ENCODE peak calls at places on chromosomes 6 and 20, in nine cellular contexts. H, S, N, A, R, M, G, W and U are unnamed samples.

GRCh38 chr6:141443668-141444067 is 689.1 kb upstream of the GJE1 start:
- DNase-seq in H (no peak), A (no peak), S (no peak), R (no peak), N (no peak), G (no peak), M (no peak), W (no peak), U (no peak)

GRCh38 chr20:8094415-8094818 is 37.6 kb upstream of the PLCB1 start:
- DNase-seq in W (no peak), N (no peak), A (no peak), G (peak; percentile 36), H (no peak), M (no peak), R (no peak), S (no peak), U (peak; percentile 42)

GRCh38 chr6:7169296-7169721 is 61.5 kb downstream of the RREB1 start:
- DNase-seq in W (no peak), A (no peak), M (no peak), H (no peak), S (no peak), N (no peak), R (no peak), G (no peak), U (no peak)

GRCh38 chr6:7542878-7543394 is 1.5 kb downstream of the DSP start:
- DNase-seq in R (no peak), M (no peak), S (no peak), A (no peak), H (no peak), G (peak; percentile 67), W (peak; percentile 32), N (no peak), U (peak; percentile 83)

GRCh38 chr6:106448000-106448426 is 87.5 kb downstream of the CRYBG1 start:
- DNase-seq in A (no peak), N (no peak), R (no peak), S (no peak), H (no peak), M (no peak), G (no peak), W (peak; percentile 41), U (peak; percentile 32)

GRCh38 chr20:56957737-56958553 is 308.5 kb downstream of the BMP7 start:
- DNase-seq in H (no peak), R (no peak), S (peak; percentile 1), M (no peak), A (no peak), G (no peak), W (no peak), N (peak; percentile 65), U (no peak)

GRCh38 chr20:64011366-64011779 is 24.6 kb upstream of the C20orf204 start:
- DNase-seq in W (no peak), A (no peak), N (no peak), R (peak; percentile 11), G (no peak), S (no peak), H (no peak), M (no peak), U (no peak)

GRCh38 chr6:105991561-105992314 is 94.4 kb upstream of the PRDM1 start:
- DNase-seq in S (no peak), W (no peak), M (no peak), A (no peak), N (no peak), H (no peak), R (peak; percentile 27), G (no peak), U (peak; percentile 41)

GRCh38 chr6:152636675-152637421 is at the start of gene SYNE1:
- DNase-seq in N (peak; percentile 35), A (no peak), H (no peak), W (peak; percentile 45), G (no peak), M (no peak), R (no peak), S (no peak), U (no peak)

GRCh38 chr6:142013286-142013685 is 119.4 kb upstream of the GJE1 start:
- DNase-seq in G (peak; percentile 59), A (no peak), W (no peak), N (no peak), R (no peak), M (no peak), S (no peak), H (peak; percentile 73), U (no peak)

GRCh38 chr20:44585042-44585968 is 2.9 kb downstream of the PKIG start:
- DNase-seq in M (no peak), G (no peak), H (no peak), N (no peak), W (no peak), A (no peak), R (no peak), S (no peak), U (no peak)

GRCh38 chr6:43570876-43571441 is 4.9 kb downstream of the XPO5 start:
- DNase-seq in H (no peak), G (no peak), N (no peak), W (peak; percentile 26), S (no peak), R (no peak), M (no peak), A (peak; percentile 14), U (no peak)

GRCh38 chr6:72553531-72554202 is 68.2 kb upstream of the KCNQ5 start:
- DNase-seq in A (no peak), G (peak; percentile 87), W (no peak), N (no peak), H (peak; percentile 73), S (no peak), M (no peak), R (no peak), U (no peak)

GRCh38 chr6:140394141-140394540 is 1019.7 kb upstream of the CITED2 start:
- DNase-seq in G (no peak), R (no peak), N (no peak), W (no peak), M (no peak), S (no peak), A (no peak), H (no peak), U (no peak)